ENCODE peak calls at places on chromosomes 16 and 17, in ten cellular contexts. H, C, M, K, R, O, F, U, B and D are unnamed samples.

GRCh38 chr16:17302213-17302612 is 168.5 kb downstream of the XYLT1 start:
- DNase-seq in B (no peak), R (no peak), H (no peak), M (no peak), F (no peak), K (no peak), O (no peak), U (peak; percentile 5), C (no peak), D (no peak)

GRCh38 chr16:68444058-68444657 is 4.2 kb downstream of the SMPD3 start:
- DNase-seq in B (no peak), K (no peak), U (no peak), F (peak; percentile 94), H (peak; percentile 53), C (no peak), O (no peak), M (no peak), R (peak; percentile 40), D (no peak)

GRCh38 chr17:17663160-17664072 is 17.8 kb upstream of the RAI1 start:
- DNase-seq in U (peak; percentile 86), R (peak; percentile 96), H (peak; percentile 96), K (peak; percentile 62), F (peak; percentile 96), B (peak; percentile 74), C (peak; percentile 95), O (peak; percentile 29), M (peak; percentile 92), D (peak; percentile 92)

GRCh38 chr17:51263001-51263400 is 2.7 kb downstream of the UTP18 start:
- DNase-seq in O (no peak), B (no peak), H (peak; percentile 13), F (no peak), C (no peak), R (no peak), M (no peak), K (no peak), U (no peak), D (no peak)

GRCh38 chr17:39617446-39618251 is 9.1 kb upstream of the PPP1R1B start:
- DNase-seq in O (peak; percentile 66), U (no peak), B (peak; percentile 9), F (peak; percentile 80), M (no peak), R (peak; percentile 74), H (peak; percentile 81), C (peak; percentile 63), K (peak; percentile 76), D (no peak)

GRCh38 chr16:48526958-48527331 is 83.0 kb downstream of the N4BP1 start:
- DNase-seq in F (no peak), U (no peak), C (no peak), R (no peak), H (no peak), K (no peak), O (no peak), B (no peak), M (no peak), D (no peak)

GRCh38 chr16:57646388-57647039 is 18.1 kb downstream of the ADGRG1 start:
- DNase-seq in B (no peak), H (no peak), U (no peak), R (no peak), C (no peak), K (no peak), F (no peak), O (no peak), M (no peak), D (no peak)

GRCh38 chr17:81163703-81164413 is 1.4 kb upstream of the PVALEF start:
- DNase-seq in H (no peak), B (no peak), C (no peak), F (no peak), O (no peak), K (no peak), M (no peak), R (no peak), U (no peak), D (no peak)

GRCh38 chr17:38456031-38456815 is 28.0 kb downstream of the ARHGAP23 start:
- DNase-seq in K (no peak), C (no peak), O (no peak), B (no peak), F (peak; percentile 77), H (no peak), R (no peak), M (no peak), U (no peak), D (no peak)

GRCh38 chr17:82281502-82282238 is 8.2 kb upstream of the CSNK1D start:
- DNase-seq in B (no peak), H (no peak), M (no peak), C (no peak), K (peak; percentile 21), U (no peak), F (no peak), O (no peak), R (peak; percentile 33), D (no peak)

GRCh38 chr17:794876-795275 is 12.7 kb downstream of the MRM3 start:
- DNase-seq in M (peak; percentile 6), C (peak; percentile 54), O (peak; percentile 87), R (peak; percentile 82), F (peak; percentile 96), H (peak; percentile 91), B (no peak), U (peak; percentile 35), K (peak; percentile 91), D (peak; percentile 22)

GRCh38 chr17:48639136-48639535 is 13.0 kb upstream of the HOXB9 start:
- DNase-seq in U (no peak), C (no peak), K (no peak), B (no peak), R (no peak), M (no peak), H (no peak), O (no peak), F (peak; percentile 65), D (no peak)

GRCh38 chr16:88472637-88473205 is 19.6 kb downstream of the ZFPM1 start:
- DNase-seq in M (no peak), O (peak; percentile 34), F (no peak), U (no peak), R (peak; percentile 50), K (peak; percentile 63), B (no peak), H (peak; percentile 17), C (no peak), D (no peak)

GRCh38 chr16:9095998-9096397 is 4.6 kb downstream of the HAPSTR1 start:
- DNase-seq in H (no peak), R (no peak), K (no peak), B (no peak), F (no peak), U (no peak), O (no peak), C (no peak), M (no peak), D (no peak)
- H3K4me3 ChIP-seq in H (no peak overlapping the region), R (no peak overlapping the region), K (peak overlapping the region; percentile 97), B (no peak overlapping the region), F (peak overlapping the region; percentile 88), U (no peak overlapping the region), O (peak overlapping the region; percentile 94), C (no peak overlapping the region), M (peak overlapping the region; percentile 96), D (no peak overlapping the region)

DNA sequence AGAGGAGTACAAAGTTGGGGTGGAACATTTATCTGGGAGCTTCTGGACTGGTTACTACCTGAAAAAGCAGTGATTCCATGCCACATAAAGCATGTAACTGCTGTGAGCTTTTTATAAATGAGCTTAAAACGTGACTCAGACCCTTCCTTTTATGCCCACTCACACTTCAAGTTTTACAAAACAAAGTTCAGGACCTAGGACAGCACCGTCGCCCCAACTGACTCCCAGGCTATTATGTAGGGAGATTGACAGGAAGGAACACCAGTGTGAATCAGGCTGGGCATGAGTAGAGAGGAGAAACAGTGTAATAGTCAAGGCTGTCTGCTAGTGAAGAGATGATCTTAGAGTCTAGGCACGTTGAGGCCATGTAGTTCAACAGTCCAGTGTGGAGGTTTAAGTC is 91.6 kb upstream of the DNAH9 start:
- DNase-seq in C (no peak), B (no peak), R (no peak), U (peak; percentile 41), M (no peak), H (no peak), F (peak; percentile 93), O (no peak), K (no peak), D (no peak)
- H3K4me3 ChIP-seq in C (no peak overlapping the region), B (no peak overlapping the region), R (no peak overlapping the region), U (no peak overlapping the region), M (no peak overlapping the region), H (no peak overlapping the region), F (no peak overlapping the region), O (no peak overlapping the region), K (no peak overlapping the region), D (no peak overlapping the region)

GRCh38 chr16:21526923-21527807 is 72.2 kb upstream of the METTL9 start:
- DNase-seq in O (no peak), R (no peak), M (no peak), U (no peak), H (no peak), F (peak; percentile 70), K (peak; percentile 17), C (no peak), B (no peak), D (no peak)
- H3K4me3 ChIP-seq in O (no peak overlapping the region), R (no peak overlapping the region), M (no peak overlapping the region), U (no peak overlapping the region), H (no peak overlapping the region), F (no peak overlapping the region), K (no peak overlapping the region), C (no peak overlapping the region), B (no peak overlapping the region), D (no peak overlapping the region)

DNA sequence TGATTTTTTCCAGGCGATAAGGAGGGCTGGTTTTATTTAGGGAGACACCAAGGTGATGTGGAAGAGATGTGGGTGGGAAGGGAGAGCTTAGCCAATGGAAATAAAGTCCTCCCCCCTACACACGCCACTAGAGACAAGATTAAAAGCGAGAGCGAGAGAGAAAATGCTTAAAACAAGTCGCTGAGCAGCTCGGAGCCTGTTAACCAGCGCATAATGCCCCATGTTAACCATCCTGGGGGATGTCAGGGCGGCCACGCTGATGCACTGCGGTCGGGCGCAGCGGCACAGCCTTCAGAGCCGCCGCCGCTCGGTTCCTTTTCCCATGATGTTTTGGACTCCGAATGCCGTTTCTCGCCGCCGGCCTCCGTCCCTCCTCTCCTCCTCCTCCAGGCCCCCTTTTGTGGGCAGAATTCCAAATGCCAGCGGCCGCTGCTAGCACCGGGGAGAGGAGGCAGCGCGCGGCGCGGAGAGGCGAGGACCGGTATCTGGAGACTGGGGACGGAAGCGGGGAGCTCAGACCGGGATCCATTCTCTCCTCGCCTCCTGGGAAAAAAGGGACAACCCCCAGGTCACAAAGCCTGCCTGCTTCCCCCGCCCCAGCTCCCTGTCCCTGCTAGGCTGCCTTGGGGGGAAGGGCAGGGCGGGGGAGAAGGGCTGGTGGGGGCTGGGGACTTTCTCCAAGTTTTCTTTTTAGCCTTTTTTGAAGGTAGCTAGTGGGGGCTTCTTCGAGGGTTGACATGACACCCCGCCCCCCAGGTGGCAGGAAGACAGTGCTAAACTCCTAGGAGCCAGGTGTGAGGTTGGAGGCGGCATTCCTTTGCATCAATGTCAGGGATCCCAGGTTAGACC is 98.1 kb upstream of the CCL2 start:
- DNase-seq in O (no peak), H (no peak), C (no peak), K (no peak), M (no peak), R (no peak), B (no peak), F (peak; percentile 97), U (no peak), D (no peak)
- H3K4me3 ChIP-seq in O (peak overlapping the region; percentile 9), H (no peak overlapping the region), C (no peak overlapping the region), K (no peak overlapping the region), M (no peak overlapping the region), R (no peak overlapping the region), B (no peak overlapping the region), F (peak overlapping the region; percentile 74), U (no peak overlapping the region), D (no peak overlapping the region)